ENCODE peak calls at places on chromosomes 5 and 9, in six cellular contexts. G is activated CD4-positive, CD25-positive, alpha-beta regulatory T cell treated with anti-CD3 and anti-CD28 coated beads, Interleukin-2, amount 50 U/mL, for 72 hours; X is left ventricle myocardium superior; Y is stromal cell of bone marrow; N is AG10803; K is activated CD4-positive, alpha-beta T cell treated with anti-CD3 and anti-CD28 coated beads for 24 hours. O is an unnamed sample.
A peak's percentile ranks its signal among the peaks of the same experiment; 100 is the strongest.

GRCh38 chr5:135210286-135211055 is 176.4 kb upstream of the PITX1 start:
- DNase-seq in N (no peak), X (no peak), Y (no peak), K (no peak), G (no peak), O (no peak)

GRCh38 chr9:108568093-108568492 is 287.7 kb downstream of the ACTL7B start:
- DNase-seq in G (no peak), K (no peak), X (no peak), Y (no peak), N (no peak), O (no peak)

GRCh38 chr9:127915325-127915752 is 1.5 kb downstream of the ST6GALNAC4 start:
- DNase-seq in G (no peak), N (no peak), X (no peak), Y (no peak), K (no peak), O (no peak)

GRCh38 chr5:132428811-132429440 is 59.4 kb downstream of the SLC22A5 start:
- DNase-seq in G (no peak), N (peak; percentile 74), X (no peak), K (no peak), Y (no peak), O (no peak)

GRCh38 chr5:37751227-37751626 is 88.6 kb downstream of the GDNF start:
- DNase-seq in X (no peak), Y (no peak), G (no peak), N (peak; percentile 44), K (no peak), O (no peak)

GRCh38 chr9:111250836-111251452 is 79.1 kb downstream of the OR2K2 start:
- DNase-seq in X (no peak), G (no peak), N (no peak), Y (no peak), K (no peak), O (no peak)

GRCh38 chr5:74598731-74599624 is 41.5 kb downstream of the ENC1 start:
- DNase-seq in Y (no peak), G (no peak), X (no peak), N (no peak), K (no peak), O (no peak)

GRCh38 chr5:156835905-156836304 is 14.2 kb upstream of the PPP1R2B start:
- DNase-seq in Y (no peak), X (no peak), K (no peak), G (no peak), N (no peak), O (peak; percentile 13)

GRCh38 chr9:108511200-108511756 is 344.5 kb downstream of the ACTL7B start:
- DNase-seq in G (no peak), X (no peak), K (no peak), Y (peak; percentile 77), N (peak; percentile 96), O (no peak)

GRCh38 chr5:176733586-176734262 is 76.6 kb upstream of the UNC5A start:
- DNase-seq in K (no peak), N (peak; percentile 4), Y (no peak), X (no peak), G (no peak), O (no peak)

GRCh38 chr9:105700598-105701544 is 6.5 kb downstream of the TMEM38B start:
- DNase-seq in Y (no peak), G (no peak), X (no peak), N (no peak), K (no peak), O (no peak)

GRCh38 chr5:117638581-117638980 is 1064.0 kb upstream of the SEMA6A start:
- DNase-seq in N (no peak), X (no peak), K (no peak), G (no peak), Y (no peak), O (no peak)

GRCh38 chr5:167861134-167861930 is 430.1 kb upstream of the WWC1 start:
- DNase-seq in X (peak; percentile 54), Y (no peak), G (no peak), N (no peak), K (no peak), O (no peak)

O was measured in germinal center.